ENCODE peak calls at places on chromosomes 16 and 17, in seven cellular contexts. One of them, this sample, is unnamed.

GRCh38 chr16:65312795-65313194 is 190.9 kb upstream of the CDH11 start:
- DNase-seq in MCF 10A: no peak
- DNase-seq in NCI-H82: no peak
- DNase-seq in HTR-8/SVneo: no peak
- DNase-seq in cerebellar nuclear complex: no peak
- DNase-seq in progenitor cell of endocrine pancreas: no peak
- DNase-seq in colonic mucosa: no peak
- DNase-seq in this sample: no peak

GRCh38 chr17:64323774-64324173 is 60.7 kb upstream of the TEX2 start:
- DNase-seq in progenitor cell of endocrine pancreas: no peak
- DNase-seq in NCI-H82: no peak
- DNase-seq in cerebellar nuclear complex: no peak
- DNase-seq in MCF 10A: no peak
- DNase-seq in HTR-8/SVneo: no peak
- DNase-seq in colonic mucosa: no peak
- DNase-seq in this sample: no peak

GRCh38 chr17:15291674-15292361 is 26.7 kb upstream of the PMP22 start:
- DNase-seq in cerebellar nuclear complex: no peak
- DNase-seq in colonic mucosa: no peak
- DNase-seq in MCF 10A: peak; percentile 84
- DNase-seq in progenitor cell of endocrine pancreas: no peak
- DNase-seq in NCI-H82: no peak
- DNase-seq in HTR-8/SVneo: no peak
- DNase-seq in this sample: no peak

GRCh38 chr17:77054926-77055325 is 85.8 kb upstream of the SEC14L1 start:
- DNase-seq in colonic mucosa: no peak
- DNase-seq in NCI-H82: no peak
- DNase-seq in HTR-8/SVneo: no peak
- DNase-seq in progenitor cell of endocrine pancreas: no peak
- DNase-seq in MCF 10A: no peak
- DNase-seq in cerebellar nuclear complex: no peak
- DNase-seq in this sample: no peak

GRCh38 chr16:52547001-52547833 is at the start of gene TOX3:
- DNase-seq in progenitor cell of endocrine pancreas: peak; percentile 61
- DNase-seq in cerebellar nuclear complex: no peak
- DNase-seq in MCF 10A: no peak
- DNase-seq in NCI-H82: peak; percentile 78
- DNase-seq in HTR-8/SVneo: no peak
- DNase-seq in colonic mucosa: peak; percentile 75
- DNase-seq in this sample: peak; percentile 73

GRCh38 chr16:30602595-30603277 is 7.5 kb downstream of the ZNF689 start:
- DNase-seq in progenitor cell of endocrine pancreas: no peak
- DNase-seq in HTR-8/SVneo: no peak
- DNase-seq in NCI-H82: no peak
- DNase-seq in cerebellar nuclear complex: no peak
- DNase-seq in colonic mucosa: no peak
- DNase-seq in MCF 10A: no peak
- DNase-seq in this sample: no peak

GRCh38 chr17:65103896-65104295 is 33.3 kb upstream of the RGS9 start:
- DNase-seq in progenitor cell of endocrine pancreas: no peak
- DNase-seq in MCF 10A: peak; percentile 75
- DNase-seq in cerebellar nuclear complex: no peak
- DNase-seq in HTR-8/SVneo: no peak
- DNase-seq in NCI-H82: no peak
- DNase-seq in colonic mucosa: no peak
- DNase-seq in this sample: no peak

GRCh38 chr17:74240637-74241036 is 27.3 kb downstream of the TTYH2 start:
- DNase-seq in NCI-H82: no peak
- DNase-seq in HTR-8/SVneo: no peak
- DNase-seq in cerebellar nuclear complex: no peak
- DNase-seq in progenitor cell of endocrine pancreas: no peak
- DNase-seq in MCF 10A: no peak
- DNase-seq in colonic mucosa: no peak
- DNase-seq in this sample: no peak

GRCh38 chr16:17358350-17358749 is 112.4 kb downstream of the XYLT1 start:
- DNase-seq in NCI-H82: no peak
- DNase-seq in MCF 10A: no peak
- DNase-seq in progenitor cell of endocrine pancreas: no peak
- DNase-seq in HTR-8/SVneo: no peak
- DNase-seq in cerebellar nuclear complex: no peak
- DNase-seq in colonic mucosa: no peak
- DNase-seq in this sample: no peak

GRCh38 chr17:79617740-79618382 is 7.0 kb upstream of the RBFOX3 start:
- DNase-seq in HTR-8/SVneo: no peak
- DNase-seq in cerebellar nuclear complex: no peak
- DNase-seq in colonic mucosa: no peak
- DNase-seq in MCF 10A: no peak
- DNase-seq in progenitor cell of endocrine pancreas: no peak
- DNase-seq in NCI-H82: no peak
- DNase-seq in this sample: no peak

GRCh38 chr16:24645739-24646645 is 83.5 kb upstream of the TNRC6A start:
- DNase-seq in MCF 10A: peak; percentile 99
- DNase-seq in HTR-8/SVneo: peak; percentile 86
- DNase-seq in progenitor cell of endocrine pancreas: no peak
- DNase-seq in colonic mucosa: peak; percentile 22
- DNase-seq in NCI-H82: no peak
- DNase-seq in cerebellar nuclear complex: no peak
- DNase-seq in this sample: no peak

GRCh38 chr17:67546578-67547527 is 169.8 kb downstream of the PITPNC1 start:
- DNase-seq in NCI-H82: no peak
- DNase-seq in MCF 10A: peak; percentile 4
- DNase-seq in cerebellar nuclear complex: no peak
- DNase-seq in HTR-8/SVneo: no peak
- DNase-seq in colonic mucosa: peak; percentile 77
- DNase-seq in progenitor cell of endocrine pancreas: no peak
- DNase-seq in this sample: peak; percentile 87

GRCh38 chr16:57185446-57185944 is 344 bp downstream of the PSME3IP1 start:
- DNase-seq in colonic mucosa: peak; percentile 52
- DNase-seq in cerebellar nuclear complex: no peak
- DNase-seq in HTR-8/SVneo: peak; percentile 24
- DNase-seq in MCF 10A: peak; percentile 81
- DNase-seq in progenitor cell of endocrine pancreas: no peak
- DNase-seq in NCI-H82: peak; percentile 44
- DNase-seq in this sample: peak; percentile 57

GRCh38 chr16:24848065-24848464 is 2.3 kb downstream of the SLC5A11 start:
- DNase-seq in MCF 10A: peak; percentile 39
- DNase-seq in HTR-8/SVneo: no peak
- DNase-seq in colonic mucosa: no peak
- DNase-seq in cerebellar nuclear complex: no peak
- DNase-seq in NCI-H82: no peak
- DNase-seq in progenitor cell of endocrine pancreas: no peak
- DNase-seq in this sample: no peak

GRCh38 chr16:84985079-84986065 is 26.0 kb downstream of the ZDHHC7 start:
- DNase-seq in MCF 10A: peak; percentile 69
- DNase-seq in NCI-H82: no peak
- DNase-seq in cerebellar nuclear complex: no peak
- DNase-seq in progenitor cell of endocrine pancreas: no peak
- DNase-seq in colonic mucosa: no peak
- DNase-seq in HTR-8/SVneo: peak; percentile 53
- DNase-seq in this sample: no peak

GRCh38 chr17:38885728-38886642 is 16.1 kb downstream of the LASP1 start:
- DNase-seq in NCI-H82: peak; percentile 99
- DNase-seq in HTR-8/SVneo: no peak
- DNase-seq in colonic mucosa: no peak
- DNase-seq in cerebellar nuclear complex: no peak
- DNase-seq in progenitor cell of endocrine pancreas: no peak
- DNase-seq in MCF 10A: no peak
- DNase-seq in this sample: no peak

GRCh38 chr16:22813223-22813945 is 578 bp upstream of the HS3ST2 start:
- DNase-seq in cerebellar nuclear complex: no peak
- DNase-seq in colonic mucosa: peak; percentile 39
- DNase-seq in NCI-H82: peak; percentile 71
- DNase-seq in HTR-8/SVneo: no peak
- DNase-seq in progenitor cell of endocrine pancreas: peak; percentile 89
- DNase-seq in MCF 10A: peak; percentile 45
- DNase-seq in this sample: peak; percentile 62

GRCh38 chr17:72274632-72275031 is 153.8 kb downstream of the SOX9 start:
- DNase-seq in colonic mucosa: no peak
- DNase-seq in MCF 10A: no peak
- DNase-seq in HTR-8/SVneo: no peak
- DNase-seq in NCI-H82: no peak
- DNase-seq in cerebellar nuclear complex: no peak
- DNase-seq in progenitor cell of endocrine pancreas: no peak
- DNase-seq in this sample: no peak

GRCh38 chr17:66748578-66748977 is 86.3 kb upstream of the CACNG5 start:
- DNase-seq in HTR-8/SVneo: no peak
- DNase-seq in cerebellar nuclear complex: no peak
- DNase-seq in NCI-H82: no peak
- DNase-seq in MCF 10A: no peak
- DNase-seq in colonic mucosa: no peak
- DNase-seq in progenitor cell of endocrine pancreas: no peak
- DNase-seq in this sample: no peak

GRCh38 chr16:72189865-72190371 is 18.0 kb upstream of the PMFBP1 start:
- DNase-seq in cerebellar nuclear complex: no peak
- DNase-seq in colonic mucosa: no peak
- DNase-seq in HTR-8/SVneo: peak; percentile 46
- DNase-seq in NCI-H82: no peak
- DNase-seq in progenitor cell of endocrine pancreas: no peak
- DNase-seq in MCF 10A: peak; percentile 41
- DNase-seq in this sample: no peak

GRCh38 chr16:89195521-89196171 is 4.7 kb downstream of the SLC22A31 start:
- DNase-seq in HTR-8/SVneo: no peak
- DNase-seq in MCF 10A: no peak
- DNase-seq in NCI-H82: no peak
- DNase-seq in colonic mucosa: no peak
- DNase-seq in progenitor cell of endocrine pancreas: no peak
- DNase-seq in cerebellar nuclear complex: no peak
- DNase-seq in this sample: no peak

GRCh38 chr16:73890524-73891500 is 405.8 kb upstream of the PSMD7 start:
- DNase-seq in cerebellar nuclear complex: no peak
- DNase-seq in HTR-8/SVneo: no peak
- DNase-seq in MCF 10A: no peak
- DNase-seq in colonic mucosa: no peak
- DNase-seq in progenitor cell of endocrine pancreas: no peak
- DNase-seq in NCI-H82: peak; percentile 91
- DNase-seq in this sample: no peak

GRCh38 chr16:23491490-23492391 is 18.6 kb downstream of the GGA2 start:
- DNase-seq in cerebellar nuclear complex: no peak
- DNase-seq in progenitor cell of endocrine pancreas: no peak
- DNase-seq in HTR-8/SVneo: no peak
- DNase-seq in NCI-H82: no peak
- DNase-seq in colonic mucosa: no peak
- DNase-seq in MCF 10A: no peak
- DNase-seq in this sample: no peak

GRCh38 chr16:59973966-59974365 is 1239.8 kb upstream of the GOT2 start:
- DNase-seq in MCF 10A: peak; percentile 40
- DNase-seq in progenitor cell of endocrine pancreas: no peak
- DNase-seq in NCI-H82: no peak
- DNase-seq in cerebellar nuclear complex: no peak
- DNase-seq in HTR-8/SVneo: no peak
- DNase-seq in colonic mucosa: no peak
- DNase-seq in this sample: no peak

GRCh38 chr16:17743158-17743557 is 272.4 kb upstream of the XYLT1 start:
- DNase-seq in colonic mucosa: no peak
- DNase-seq in NCI-H82: no peak
- DNase-seq in HTR-8/SVneo: no peak
- DNase-seq in MCF 10A: no peak
- DNase-seq in progenitor cell of endocrine pancreas: no peak
- DNase-seq in cerebellar nuclear complex: no peak
- DNase-seq in this sample: no peak

GRCh38 chr17:336110-337021 is 16.2 kb downstream of the RPH3AL start:
- DNase-seq in HTR-8/SVneo: no peak
- DNase-seq in cerebellar nuclear complex: no peak
- DNase-seq in MCF 10A: no peak
- DNase-seq in colonic mucosa: peak; percentile 74
- DNase-seq in NCI-H82: peak; percentile 95
- DNase-seq in progenitor cell of endocrine pancreas: no peak
- DNase-seq in this sample: peak; percentile 61

GRCh38 chr17:7729841-7730240 is 12.3 kb downstream of the DNAH2 start:
- DNase-seq in progenitor cell of endocrine pancreas: no peak
- DNase-seq in cerebellar nuclear complex: no peak
- DNase-seq in colonic mucosa: no peak
- DNase-seq in NCI-H82: no peak
- DNase-seq in MCF 10A: no peak
- DNase-seq in HTR-8/SVneo: no peak
- DNase-seq in this sample: no peak

GRCh38 chr17:43126911-43127290 is 1.7 kb upstream of the BRCA1 start:
- DNase-seq in progenitor cell of endocrine pancreas: no peak
- DNase-seq in colonic mucosa: no peak
- DNase-seq in HTR-8/SVneo: no peak
- DNase-seq in MCF 10A: no peak
- DNase-seq in cerebellar nuclear complex: no peak
- DNase-seq in NCI-H82: no peak
- DNase-seq in this sample: no peak

GRCh38 chr16:81521141-81521626 is 76.6 kb downstream of the CMIP start:
- DNase-seq in HTR-8/SVneo: no peak
- DNase-seq in progenitor cell of endocrine pancreas: no peak
- DNase-seq in cerebellar nuclear complex: no peak
- DNase-seq in MCF 10A: no peak
- DNase-seq in colonic mucosa: no peak
- DNase-seq in NCI-H82: no peak
- DNase-seq in this sample: peak; percentile 61

GRCh38 chr16:29983420-29984136 is 9.9 kb downstream of the TAOK2 start:
- DNase-seq in cerebellar nuclear complex: no peak
- DNase-seq in MCF 10A: no peak
- DNase-seq in NCI-H82: no peak
- DNase-seq in progenitor cell of endocrine pancreas: no peak
- DNase-seq in HTR-8/SVneo: no peak
- DNase-seq in colonic mucosa: no peak
- DNase-seq in this sample: no peak

GRCh38 chr16:71203631-71204030 is 26.9 kb downstream of the HYDIN start:
- DNase-seq in NCI-H82: no peak
- DNase-seq in colonic mucosa: no peak
- DNase-seq in MCF 10A: no peak
- DNase-seq in cerebellar nuclear complex: no peak
- DNase-seq in progenitor cell of endocrine pancreas: no peak
- DNase-seq in HTR-8/SVneo: no peak
- DNase-seq in this sample: no peak

GRCh38 chr16:67117716-67118115 is 8.0 kb downstream of the PHAF1 start:
- DNase-seq in cerebellar nuclear complex: no peak
- DNase-seq in NCI-H82: no peak
- DNase-seq in MCF 10A: no peak
- DNase-seq in HTR-8/SVneo: no peak
- DNase-seq in progenitor cell of endocrine pancreas: no peak
- DNase-seq in colonic mucosa: no peak
- DNase-seq in this sample: no peak

GRCh38 chr16:15482068-15482747 is 47.8 kb downstream of the BMERB1 start:
- DNase-seq in MCF 10A: peak; percentile 97
- DNase-seq in cerebellar nuclear complex: no peak
- DNase-seq in progenitor cell of endocrine pancreas: no peak
- DNase-seq in colonic mucosa: peak; percentile 65
- DNase-seq in HTR-8/SVneo: peak; percentile 89
- DNase-seq in NCI-H82: peak; percentile 53
- DNase-seq in this sample: peak; percentile 74

GRCh38 chr16:74111583-74111982 is 185.0 kb upstream of the PSMD7 start:
- DNase-seq in HTR-8/SVneo: no peak
- DNase-seq in MCF 10A: no peak
- DNase-seq in NCI-H82: peak; percentile 13
- DNase-seq in colonic mucosa: no peak
- DNase-seq in progenitor cell of endocrine pancreas: no peak
- DNase-seq in cerebellar nuclear complex: no peak
- DNase-seq in this sample: no peak